ENCODE peak calls at places on chromosomes 13 and 19, in five cellular contexts. D, C, S, Z and M are unnamed samples. For H3K27me3 and H3K36me3, the result is how much of the 10 kb centered on the place peaks cover.

GRCh38 chr13:27132538-27132937 is 39.1 kb downstream of the USP12 start:
- DNase-seq in S (no peak), Z (no peak), C (no peak), D (no peak), M (no peak)

GRCh38 chr13:97125810-97126738 is 96.1 kb upstream of the MBNL2 start:
- DNase-seq in S (no peak), D (no peak), Z (no peak), C (no peak), M (no peak)

GRCh38 chr13:46992383-46992952 is 95.6 kb upstream of the HTR2A start:
- DNase-seq in S (peak), D (no peak), C (no peak), Z (no peak), M (no peak)

GRCh38 chr19:48395499-48395898 is 2.0 kb downstream of the GRIN2D start:
- DNase-seq in C (no peak), S (no peak), Z (no peak), D (no peak), M (peak)

GRCh38 chr19:38093587-38093986 is 130.4 kb downstream of the DPF1 start:
- DNase-seq in S (no peak), D (no peak), C (no peak), Z (peak), M (no peak)

GRCh38 chr13:97198753-97199152 is 23.4 kb upstream of the MBNL2 start:
- DNase-seq in S (no peak), Z (no peak), D (no peak), C (no peak), M (no peak)

GRCh38 chr13:39038569-39038898 is 278 bp downstream of the NHLRC3 start:
- DNase-seq in S (no peak), Z (no peak), D (peak), C (peak), M (no peak)

GRCh38 chr19:15191982-15192381 is 8.8 kb downstream of the NOTCH3 start:
- DNase-seq in S (no peak), C (no peak), D (no peak), Z (no peak), M (peak)

GRCh38 chr13:98507060-98507797 is 69.7 kb downstream of the STK24 start:
- DNase-seq in C (peak), S (no peak), D (peak), Z (peak), M (no peak)

DNA sequence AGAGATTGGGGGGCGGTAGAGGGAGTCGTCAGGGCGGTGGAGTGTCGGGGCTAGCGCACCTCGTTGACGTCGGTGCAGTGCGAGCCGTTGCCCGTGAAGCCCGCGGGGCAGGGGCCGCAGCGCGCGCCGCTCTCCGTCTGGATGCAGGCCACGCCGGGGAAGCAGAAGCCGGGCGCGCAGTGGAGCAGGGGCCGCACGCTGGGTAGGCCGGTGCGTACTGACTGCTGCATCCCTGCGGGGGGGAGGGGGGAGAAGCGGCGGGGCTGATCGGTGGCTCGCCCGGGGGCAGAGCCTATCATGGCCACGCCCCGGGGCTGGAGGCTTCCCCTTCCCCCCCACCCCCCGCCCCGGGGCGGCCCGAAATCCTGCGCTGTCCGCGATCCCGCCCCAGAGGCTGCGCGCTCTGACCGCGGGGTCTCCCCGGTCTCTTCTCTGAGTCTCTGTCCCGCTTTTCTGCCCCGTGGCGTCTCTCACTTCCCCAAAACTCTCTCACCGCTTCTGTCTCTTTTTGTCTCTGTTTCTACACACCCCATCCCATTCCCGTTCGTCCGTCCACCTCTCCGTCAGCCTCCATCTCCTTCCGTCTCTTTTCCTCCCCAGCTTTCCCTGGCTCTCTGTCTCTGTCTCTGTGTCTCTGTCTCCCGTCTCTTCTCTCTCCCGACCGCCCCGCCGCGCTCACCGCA is 1.1 kb downstream of the COMP start:
- DNase-seq in S (peak), Z (no peak), C (peak), D (peak), M (peak)
- H3K27me3 ChIP-seq in S (under half), Z (half or more), C (under half), D (under half), M (half or more)

GRCh38 chr19:45275370-45275971 is 24.4 kb downstream of the MARK4 start:
- DNase-seq in S (no peak), D (no peak), Z (no peak), C (no peak), M (no peak)

GRCh38 chr19:45273532-45273877 is 22.4 kb downstream of the MARK4 start:
- DNase-seq in C (no peak), Z (no peak), S (no peak), D (no peak), M (no peak)

GRCh38 chr19:45271709-45272108 is 20.6 kb downstream of the MARK4 start:
- DNase-seq in C (no peak), Z (no peak), D (no peak), S (no peak), M (no peak)

GRCh38 chr19:45267296-45267695 is 16.2 kb downstream of the MARK4 start:
- DNase-seq in C (no peak), D (no peak), Z (no peak), S (no peak), M (peak)

GRCh38 chr19:45271098-45271497 is 20.0 kb downstream of the MARK4 start:
- DNase-seq in C (no peak), D (no peak), S (no peak), Z (no peak), M (no peak)
- H3K36me3 ChIP-seq in C (under half), D (under half), S (under half), Z (half or more), M (under half)

DNA sequence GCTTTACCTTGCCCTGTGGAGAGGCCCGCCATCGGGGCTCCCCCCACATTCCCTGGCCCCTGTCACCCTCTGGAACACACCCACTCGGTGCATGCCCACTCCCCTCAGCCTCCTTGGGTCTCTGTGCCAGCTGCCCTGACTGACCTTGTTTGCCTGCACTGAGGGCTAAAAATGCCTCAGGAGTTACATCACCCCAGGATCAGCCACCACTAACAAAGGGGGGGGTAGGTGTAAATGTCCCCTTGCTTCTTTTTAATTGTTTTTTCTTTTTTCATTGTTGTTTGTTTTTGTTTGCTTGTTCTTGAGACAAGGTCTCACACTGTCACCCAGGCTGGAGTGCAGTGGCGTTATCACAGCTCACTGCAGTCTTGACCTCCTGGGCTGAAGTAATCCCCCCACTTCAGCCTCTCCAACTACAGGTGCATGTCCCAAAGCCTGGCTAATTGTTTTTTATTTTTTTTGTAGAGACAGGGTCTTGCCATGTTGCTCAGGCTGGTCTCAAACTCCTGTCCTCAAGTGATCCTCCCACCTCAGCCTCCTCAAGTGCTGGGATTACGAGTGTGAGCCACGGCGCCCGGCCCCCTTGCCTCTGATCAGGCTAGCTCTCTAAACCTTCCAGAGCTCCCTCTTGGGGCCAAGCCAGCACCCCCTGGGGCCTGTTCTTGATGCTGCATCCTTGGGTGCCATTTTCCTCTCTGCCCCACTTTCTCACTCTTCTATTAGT is 297.1 kb downstream of the UQCRFS1 start:
- DNase-seq in D (no peak), C (no peak), Z (no peak), S (no peak), M (no peak)
- H3K27me3 ChIP-seq in D (under half), C (under half), Z (under half), S (under half), M (under half)

GRCh38 chr19:35723671-35724070 is 5.9 kb downstream of the KMT2B start:
- DNase-seq in D (no peak), Z (no peak), S (no peak), C (no peak), M (no peak)
- H3K36me3 ChIP-seq in D (under half), Z (half or more), S (under half), C (under half), M (under half)

GRCh38 chr13:24338721-24339120 is 29.3 kb downstream of the C1QTNF9 start:
- DNase-seq in S (no peak), C (no peak), D (no peak), Z (no peak), M (peak)
- H3K27me3 ChIP-seq in S (under half), C (under half), D (under half), Z (under half), M (under half)

GRCh38 chr19:57563547-57563946 is 3.9 kb upstream of the ZNF550 start:
- DNase-seq in Z (no peak), S (no peak), D (no peak), C (no peak), M (no peak)
- H3K36me3 ChIP-seq in Z (under half), S (under half), D (under half), C (under half), M (under half)

GRCh38 chr19:39192846-39193245 is 3.9 kb upstream of the NCCRP1 start:
- DNase-seq in S (no peak), C (no peak), D (no peak), Z (no peak), M (no peak)
- H3K27me3 ChIP-seq in S (under half), C (under half), D (under half), Z (half or more), M (under half)